ENCODE peak calls at places on chromosomes 11 and 22, in six cellular contexts. One of them, this sample, is unnamed.

GRCh38 chr11:127805771-127806170 is 781.6 kb downstream of the ETS1 start:
- DNase-seq in colonic mucosa: no peak
- DNase-seq in cardiac muscle cell: no peak
- DNase-seq in right cardiac atrium: no peak
- DNase-seq in CD8-positive, alpha-beta memory T cell: no peak
- DNase-seq in IMR-90: no peak
- DNase-seq in this sample: no peak

GRCh38 chr11:128872594-128872993 is 5.5 kb upstream of the KCNJ1 start:
- DNase-seq in cardiac muscle cell: no peak
- DNase-seq in colonic mucosa: no peak
- DNase-seq in CD8-positive, alpha-beta memory T cell: no peak
- DNase-seq in IMR-90: no peak
- DNase-seq in right cardiac atrium: no peak
- DNase-seq in this sample: no peak

GRCh38 chr11:62012451-62013265 is 45.2 kb upstream of the FTH1 start:
- DNase-seq in CD8-positive, alpha-beta memory T cell: no peak
- DNase-seq in colonic mucosa: no peak
- DNase-seq in right cardiac atrium: no peak
- DNase-seq in cardiac muscle cell: no peak
- DNase-seq in IMR-90: peak; percentile 42
- DNase-seq in this sample: no peak

GRCh38 chr11:72204865-72205264 is 11.7 kb upstream of the FOLR2 start:
- DNase-seq in right cardiac atrium: no peak
- DNase-seq in IMR-90: no peak
- DNase-seq in CD8-positive, alpha-beta memory T cell: no peak
- DNase-seq in colonic mucosa: no peak
- DNase-seq in cardiac muscle cell: no peak
- DNase-seq in this sample: no peak

GRCh38 chr11:3837793-3838192 is 3.0 kb downstream of the RHOG start:
- DNase-seq in right cardiac atrium: peak; percentile 56
- DNase-seq in CD8-positive, alpha-beta memory T cell: no peak
- DNase-seq in cardiac muscle cell: no peak
- DNase-seq in colonic mucosa: peak; percentile 49
- DNase-seq in IMR-90: no peak
- DNase-seq in this sample: no peak

GRCh38 chr11:125376856-125377255 is 119.2 kb downstream of the FEZ1 start:
- DNase-seq in IMR-90: no peak
- DNase-seq in cardiac muscle cell: no peak
- DNase-seq in right cardiac atrium: no peak
- DNase-seq in CD8-positive, alpha-beta memory T cell: no peak
- DNase-seq in colonic mucosa: no peak
- DNase-seq in this sample: no peak

GRCh38 chr11:70326365-70326803 is 55.9 kb downstream of the PPFIA1 start:
- DNase-seq in CD8-positive, alpha-beta memory T cell: no peak
- DNase-seq in right cardiac atrium: no peak
- DNase-seq in colonic mucosa: peak; percentile 29
- DNase-seq in IMR-90: peak; percentile 70
- DNase-seq in cardiac muscle cell: no peak
- DNase-seq in this sample: no peak

GRCh38 chr11:111515591-111515990 is 1.0 kb downstream of the HOATZ start:
- DNase-seq in CD8-positive, alpha-beta memory T cell: no peak
- DNase-seq in IMR-90: no peak
- DNase-seq in cardiac muscle cell: no peak
- DNase-seq in colonic mucosa: no peak
- DNase-seq in right cardiac atrium: no peak
- DNase-seq in this sample: no peak

GRCh38 chr11:111586305-111586915 is 15.8 kb upstream of the SIK2 start:
- DNase-seq in IMR-90: peak; percentile 66
- DNase-seq in cardiac muscle cell: peak; percentile 49
- DNase-seq in CD8-positive, alpha-beta memory T cell: peak; percentile 55
- DNase-seq in right cardiac atrium: no peak
- DNase-seq in colonic mucosa: peak; percentile 55
- DNase-seq in this sample: no peak

GRCh38 chr11:77020751-77021150 is 13.4 kb upstream of the B3GNT6 start:
- DNase-seq in CD8-positive, alpha-beta memory T cell: no peak
- DNase-seq in cardiac muscle cell: no peak
- DNase-seq in colonic mucosa: no peak
- DNase-seq in IMR-90: no peak
- DNase-seq in right cardiac atrium: no peak
- DNase-seq in this sample: no peak

GRCh38 chr22:42990131-42990838 is 24.7 kb downstream of the PACSIN2 start:
- DNase-seq in IMR-90: peak; percentile 89
- DNase-seq in cardiac muscle cell: no peak
- DNase-seq in colonic mucosa: no peak
- DNase-seq in CD8-positive, alpha-beta memory T cell: no peak
- DNase-seq in right cardiac atrium: peak; percentile 60
- DNase-seq in this sample: no peak

GRCh38 chr11:83572521-83572920 is 286.4 kb upstream of the CCDC90B start:
- DNase-seq in right cardiac atrium: no peak
- DNase-seq in cardiac muscle cell: no peak
- DNase-seq in IMR-90: no peak
- DNase-seq in CD8-positive, alpha-beta memory T cell: no peak
- DNase-seq in colonic mucosa: no peak
- DNase-seq in this sample: no peak

GRCh38 chr11:113283881-113284280 is 30.5 kb upstream of the TTC12 start:
- DNase-seq in colonic mucosa: no peak
- DNase-seq in right cardiac atrium: no peak
- DNase-seq in cardiac muscle cell: no peak
- DNase-seq in IMR-90: no peak
- DNase-seq in CD8-positive, alpha-beta memory T cell: no peak
- DNase-seq in this sample: no peak

DNA sequence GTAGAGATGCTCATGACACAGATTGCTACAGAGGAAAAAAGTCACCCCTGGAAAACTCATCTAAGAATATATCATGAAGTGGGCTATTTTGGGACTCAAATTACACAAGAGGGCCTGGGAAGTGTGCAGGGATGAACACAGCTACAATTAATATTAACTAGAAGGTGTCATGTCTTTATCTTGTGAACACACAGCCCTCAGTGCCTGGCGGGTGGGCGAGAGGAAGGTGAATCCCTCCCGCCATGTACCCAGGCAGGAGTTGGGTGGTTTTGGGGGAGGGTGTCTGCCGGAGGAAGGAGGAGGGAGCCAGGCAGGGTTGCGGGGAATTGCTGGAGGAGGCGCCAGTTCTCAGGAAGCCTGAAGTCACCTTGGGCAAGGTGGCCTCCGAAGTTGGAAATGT is 5.1 kb upstream of the FAM83F start:
- DNase-seq in IMR-90: no peak
- DNase-seq in colonic mucosa: no peak
- DNase-seq in right cardiac atrium: no peak
- DNase-seq in CD8-positive, alpha-beta memory T cell: no peak
- DNase-seq in cardiac muscle cell: no peak
- DNase-seq in this sample: no peak
- H3K4me1 ChIP-seq in IMR-90: no peaks in the 10 kb centered on the region
- H3K4me1 ChIP-seq in colonic mucosa: no peaks in the 10 kb centered on the region
- H3K4me1 ChIP-seq in right cardiac atrium: peaks cover 3% of the 10 kb centered on the region
- H3K4me1 ChIP-seq in CD8-positive, alpha-beta memory T cell: peaks cover 4% of the 10 kb centered on the region
- H3K4me1 ChIP-seq in cardiac muscle cell: peaks cover 16% of the 10 kb centered on the region
- H3K4me1 ChIP-seq in this sample: peaks cover 13% of the 10 kb centered on the region

DNA sequence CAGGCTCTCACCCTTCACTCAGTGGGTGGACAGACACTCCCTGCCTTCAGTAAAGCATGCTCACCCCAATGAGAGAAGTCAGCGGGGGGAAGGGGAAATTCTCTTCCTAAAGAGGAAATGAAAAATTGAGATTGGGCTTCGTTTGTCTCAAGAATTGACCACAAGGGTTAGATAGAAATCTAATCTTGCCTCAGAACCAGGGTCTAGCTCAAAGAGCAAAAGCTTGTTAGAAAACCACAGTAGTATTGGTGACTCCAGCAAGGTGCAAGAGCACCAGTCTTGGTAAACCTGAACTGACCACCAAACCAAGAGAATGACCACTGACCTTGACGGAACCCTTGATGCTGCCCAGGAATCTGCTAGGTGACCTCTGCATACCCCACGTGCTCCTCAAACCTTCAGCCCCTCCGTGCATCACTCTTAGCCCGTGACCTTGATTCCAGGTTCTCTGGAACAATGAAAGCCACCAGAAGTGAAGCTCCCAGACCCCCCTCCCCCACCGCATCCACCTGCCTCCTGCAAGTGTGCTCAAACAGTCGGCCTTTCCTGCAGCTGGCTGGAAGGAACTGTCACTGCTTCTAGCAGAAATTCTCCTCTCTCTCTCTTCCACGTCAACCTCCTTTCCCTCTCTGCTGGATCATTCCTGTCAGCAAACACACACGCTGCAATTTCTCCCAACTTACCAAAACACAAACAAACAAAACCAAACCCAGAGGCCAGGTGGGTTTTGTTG is 3.1 kb upstream of the TMA7B start:
- DNase-seq in IMR-90: no peak
- DNase-seq in cardiac muscle cell: no peak
- DNase-seq in CD8-positive, alpha-beta memory T cell: no peak
- DNase-seq in right cardiac atrium: no peak
- DNase-seq in colonic mucosa: no peak
- DNase-seq in this sample: no peak
- H3K4me1 ChIP-seq in IMR-90: peaks cover 10% of the 10 kb centered on the region
- H3K4me1 ChIP-seq in cardiac muscle cell: peaks cover 21% of the 10 kb centered on the region
- H3K4me1 ChIP-seq in CD8-positive, alpha-beta memory T cell: peaks cover 91% of the 10 kb centered on the region
- H3K4me1 ChIP-seq in right cardiac atrium: peaks cover 3% of the 10 kb centered on the region
- H3K4me1 ChIP-seq in colonic mucosa: no peaks in the 10 kb centered on the region
- H3K4me1 ChIP-seq in this sample: no peaks in the 10 kb centered on the region

DNA sequence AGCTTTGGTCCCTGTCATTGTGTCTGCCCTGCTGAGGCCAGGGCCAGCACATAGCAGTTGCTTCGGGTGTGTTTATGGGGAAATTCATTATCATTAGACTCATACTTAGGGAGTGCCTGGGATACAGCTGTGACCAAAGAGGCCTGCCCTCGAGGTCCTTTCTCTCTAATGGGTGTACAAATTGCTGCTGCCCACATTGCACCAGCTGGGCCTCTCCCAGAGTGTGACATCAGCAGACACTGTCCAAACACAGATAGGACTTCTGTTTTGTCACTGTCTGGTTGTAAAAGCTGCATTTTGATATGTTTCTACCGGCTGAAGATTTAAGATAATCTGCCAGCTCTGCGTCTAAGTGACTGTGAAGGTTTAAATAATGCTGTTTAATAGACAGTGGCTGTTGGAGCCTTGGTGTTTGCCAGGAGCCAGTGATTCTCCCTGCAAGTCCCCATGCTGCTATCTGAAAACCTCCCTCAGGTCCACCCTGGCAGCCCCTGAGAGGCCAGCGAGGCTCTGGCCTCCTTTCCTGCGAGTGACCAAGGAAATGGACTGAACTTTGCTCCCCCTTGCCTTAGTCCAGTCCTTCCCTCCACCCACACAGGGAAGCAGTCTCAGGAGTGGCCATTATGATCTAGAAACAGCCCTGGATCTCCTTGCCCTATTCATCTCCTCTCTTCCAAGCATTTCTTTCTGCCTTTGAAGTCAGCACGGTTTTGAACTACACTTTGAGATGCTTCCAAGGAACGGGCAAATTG is 505.3 kb downstream of the TBC1D22A start:
- DNase-seq in right cardiac atrium: no peak
- DNase-seq in cardiac muscle cell: no peak
- DNase-seq in colonic mucosa: no peak
- DNase-seq in CD8-positive, alpha-beta memory T cell: no peak
- DNase-seq in IMR-90: no peak
- DNase-seq in this sample: no peak
- H3K4me1 ChIP-seq in right cardiac atrium: no peaks in the 10 kb centered on the region
- H3K4me1 ChIP-seq in cardiac muscle cell: no peaks in the 10 kb centered on the region
- H3K4me1 ChIP-seq in colonic mucosa: no peaks in the 10 kb centered on the region
- H3K4me1 ChIP-seq in CD8-positive, alpha-beta memory T cell: no peaks in the 10 kb centered on the region
- H3K4me1 ChIP-seq in IMR-90: no peaks in the 10 kb centered on the region
- H3K4me1 ChIP-seq in this sample: no peaks in the 10 kb centered on the region

GRCh38 chr22:39454385-39454871 is 2.4 kb upstream of the MGAT3 start:
- DNase-seq in IMR-90: no peak
- DNase-seq in right cardiac atrium: no peak
- DNase-seq in CD8-positive, alpha-beta memory T cell: no peak
- DNase-seq in cardiac muscle cell: no peak
- DNase-seq in colonic mucosa: peak; percentile 46
- DNase-seq in this sample: no peak

GRCh38 chr22:39449708-39450107 is 7.1 kb upstream of the MGAT3 start:
- DNase-seq in colonic mucosa: no peak
- DNase-seq in IMR-90: no peak
- DNase-seq in right cardiac atrium: no peak
- DNase-seq in CD8-positive, alpha-beta memory T cell: no peak
- DNase-seq in cardiac muscle cell: no peak
- DNase-seq in this sample: no peak

GRCh38 chr22:39450258-39450955 is 6.4 kb upstream of the MGAT3 start:
- DNase-seq in colonic mucosa: no peak
- DNase-seq in right cardiac atrium: no peak
- DNase-seq in cardiac muscle cell: no peak
- DNase-seq in CD8-positive, alpha-beta memory T cell: no peak
- DNase-seq in IMR-90: no peak
- DNase-seq in this sample: no peak

GRCh38 chr22:39453765-39454378 is 2.9 kb upstream of the MGAT3 start:
- DNase-seq in right cardiac atrium: no peak
- DNase-seq in cardiac muscle cell: peak; percentile 49
- DNase-seq in CD8-positive, alpha-beta memory T cell: no peak
- DNase-seq in IMR-90: peak; percentile 17
- DNase-seq in colonic mucosa: no peak
- DNase-seq in this sample: no peak

GRCh38 chr22:39452740-39453040 is 4.1 kb upstream of the MGAT3 start:
- DNase-seq in colonic mucosa: no peak
- DNase-seq in IMR-90: no peak
- DNase-seq in right cardiac atrium: no peak
- DNase-seq in cardiac muscle cell: no peak
- DNase-seq in CD8-positive, alpha-beta memory T cell: no peak
- DNase-seq in this sample: no peak
- H3K4me1 ChIP-seq in colonic mucosa: peaks cover 4% of the 10 kb centered on the region
- H3K4me1 ChIP-seq in IMR-90: peaks cover 8% of the 10 kb centered on the region
- H3K4me1 ChIP-seq in right cardiac atrium: no peaks in the 10 kb centered on the region
- H3K4me1 ChIP-seq in cardiac muscle cell: peaks cover 13% of the 10 kb centered on the region
- H3K4me1 ChIP-seq in CD8-positive, alpha-beta memory T cell: peaks cover 15% of the 10 kb centered on the region
- H3K4me1 ChIP-seq in this sample: peaks cover 7% of the 10 kb centered on the region

DNA sequence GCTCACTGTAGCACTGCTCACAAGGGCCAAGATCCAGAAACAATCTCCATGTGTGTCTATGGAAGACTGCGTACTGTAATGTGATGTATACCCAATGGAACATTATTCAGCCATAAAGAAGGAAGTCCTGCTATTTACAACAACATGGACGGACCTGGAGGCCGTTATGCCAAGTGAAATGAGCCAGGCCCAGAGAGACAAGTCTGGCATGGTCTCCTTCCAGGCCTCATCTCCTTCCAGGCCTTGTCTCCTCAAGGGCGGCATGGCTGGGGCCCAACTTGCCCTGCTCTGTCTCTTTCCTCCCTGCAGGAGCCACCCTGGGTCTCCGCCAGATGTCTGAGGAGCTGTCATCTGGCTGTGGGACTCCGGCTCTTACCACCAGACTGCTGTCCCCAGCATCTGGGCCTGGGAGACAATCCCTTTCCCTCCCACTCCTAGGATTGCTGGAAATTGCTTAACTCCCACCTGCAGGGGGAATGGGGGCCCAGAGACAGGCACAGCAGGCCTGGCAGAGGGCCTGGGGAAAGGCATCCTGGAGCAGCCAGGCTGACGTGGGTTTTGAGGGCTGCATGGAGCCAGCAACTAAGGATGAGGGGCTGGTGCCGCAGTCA is 1326.6 kb downstream of the TBC1D22A start:
- DNase-seq in colonic mucosa: no peak
- DNase-seq in CD8-positive, alpha-beta memory T cell: no peak
- DNase-seq in cardiac muscle cell: no peak
- DNase-seq in right cardiac atrium: no peak
- DNase-seq in IMR-90: no peak
- DNase-seq in this sample: no peak
- H3K4me1 ChIP-seq in colonic mucosa: no peaks in the 10 kb centered on the region
- H3K4me1 ChIP-seq in CD8-positive, alpha-beta memory T cell: peaks cover 7% of the 10 kb centered on the region
- H3K4me1 ChIP-seq in cardiac muscle cell: no peaks in the 10 kb centered on the region
- H3K4me1 ChIP-seq in right cardiac atrium: no peaks in the 10 kb centered on the region
- H3K4me1 ChIP-seq in IMR-90: no peaks in the 10 kb centered on the region
- H3K4me1 ChIP-seq in this sample: peaks cover 23% of the 10 kb centered on the region

GRCh38 chr22:38314992-38315800 is 2.0 kb downstream of the CSNK1E start:
- DNase-seq in cardiac muscle cell: no peak
- DNase-seq in colonic mucosa: no peak
- DNase-seq in CD8-positive, alpha-beta memory T cell: no peak
- DNase-seq in right cardiac atrium: no peak
- DNase-seq in IMR-90: peak; percentile 35
- DNase-seq in this sample: no peak
- H3K4me1 ChIP-seq in cardiac muscle cell: peaks cover 21% of the 10 kb centered on the region
- H3K4me1 ChIP-seq in colonic mucosa: peaks cover 5% of the 10 kb centered on the region
- H3K4me1 ChIP-seq in CD8-positive, alpha-beta memory T cell: peaks cover 47% of the 10 kb centered on the region
- H3K4me1 ChIP-seq in right cardiac atrium: peaks cover 39% of the 10 kb centered on the region
- H3K4me1 ChIP-seq in IMR-90: peaks cover 46% of the 10 kb centered on the region
- H3K4me1 ChIP-seq in this sample: peaks cover 52% of the 10 kb centered on the region

GRCh38 chr22:20928573-20928967 is 11.4 kb downstream of the CRKL start:
- DNase-seq in IMR-90: no peak
- DNase-seq in CD8-positive, alpha-beta memory T cell: no peak
- DNase-seq in cardiac muscle cell: no peak
- DNase-seq in right cardiac atrium: no peak
- DNase-seq in colonic mucosa: no peak
- DNase-seq in this sample: no peak
- H3K4me1 ChIP-seq in IMR-90: peaks cover 3% of the 10 kb centered on the region
- H3K4me1 ChIP-seq in CD8-positive, alpha-beta memory T cell: peaks cover 56% of the 10 kb centered on the region
- H3K4me1 ChIP-seq in cardiac muscle cell: peaks cover 14% of the 10 kb centered on the region
- H3K4me1 ChIP-seq in right cardiac atrium: peaks cover 9% of the 10 kb centered on the region
- H3K4me1 ChIP-seq in colonic mucosa: no peaks in the 10 kb centered on the region
- H3K4me1 ChIP-seq in this sample: no peaks in the 10 kb centered on the region